ENCODE peak calls at places on chromosomes 6 and 20, in seven cellular contexts. T, F, U, X, H, S and P are unnamed samples.

GRCh38 chr6:31663087-31663960 is 1.5 kb downstream of the GPANK1 start:
- DNase-seq in T (no peak), U (no peak), S (no peak), X (no peak), F (no peak), H (peak), P (no peak)

GRCh38 chr20:12925214-12925755 is 83.5 kb upstream of the SPTLC3 start:
- DNase-seq in S (peak), H (peak), U (peak), X (peak), T (peak), F (peak), P (peak)

GRCh38 chr6:9095671-9096260 is 660.4 kb upstream of the SLC35B3 start:
- DNase-seq in F (no peak), X (no peak), T (no peak), U (no peak), H (no peak), S (no peak), P (no peak)

GRCh38 chr20:48582361-48582991 is 245.3 kb downstream of the PREX1 start:
- DNase-seq in U (no peak), S (no peak), H (no peak), F (no peak), T (no peak), X (no peak), P (no peak)

GRCh38 chr6:20763311-20763710 is 229.1 kb downstream of the CDKAL1 start:
- DNase-seq in S (no peak), T (no peak), X (no peak), F (no peak), U (no peak), H (no peak), P (no peak)

GRCh38 chr6:101396552-101397173 is 3.2 kb downstream of the GRIK2 start:
- DNase-seq in T (peak), F (peak), H (peak), X (peak), S (peak), U (peak), P (no peak)

GRCh38 chr6:19715166-19715558 is 122.0 kb upstream of the ID4 start:
- DNase-seq in S (no peak), H (no peak), U (peak), F (no peak), T (no peak), X (no peak), P (no peak)

GRCh38 chr20:40706977-40707582 is 18.0 kb upstream of the MAFB start:
- DNase-seq in T (no peak), X (no peak), H (peak), S (no peak), U (peak), F (no peak), P (no peak)

GRCh38 chr6:79413562-79414002 is 123.6 kb downstream of the LCA5 start:
- DNase-seq in F (no peak), S (peak), U (no peak), H (peak), X (no peak), T (no peak), P (no peak)

GRCh38 chr6:11263185-11263817 is 30.8 kb upstream of the NEDD9 start:
- DNase-seq in H (peak), F (no peak), T (no peak), X (peak), U (no peak), S (peak), P (no peak)